ENCODE peak calls at places on chromosomes 7 and 10, in seven cellular contexts. E, C, R, A, H, P and J are unnamed samples.

GRCh38 chr7:96786261-96786997 is 76.8 kb upstream of the SEM1 start:
- DNase-seq in E (no peak), C (no peak), R (no peak), A (no peak), H (no peak), P (no peak), J (no peak)

GRCh38 chr10:115947104-115947503 is 325.9 kb downstream of the GFRA1 start:
- DNase-seq in E (no peak), C (peak), R (peak), A (no peak), H (no peak), P (no peak), J (no peak)

GRCh38 chr7:101390901-101391301 is 28.2 kb downstream of the COL26A1 start:
- DNase-seq in E (no peak), C (no peak), R (peak), A (no peak), H (no peak), P (no peak), J (no peak)

GRCh38 chr10:133143200-133143533 is 16.9 kb upstream of the KNDC1 start:
- DNase-seq in E (no peak), C (no peak), R (no peak), A (no peak), H (no peak), P (no peak), J (no peak)

GRCh38 chr7:74224511-74224832 is 14.7 kb downstream of the LAT2 start:
- DNase-seq in E (no peak), C (no peak), R (no peak), A (no peak), H (no peak), P (no peak), J (no peak)

GRCh38 chr10:61475449-61475873 is 22.3 kb upstream of the TMEM26 start:
- DNase-seq in E (no peak), C (peak), R (peak), A (no peak), H (no peak), P (no peak), J (no peak)

GRCh38 chr10:4285121-4285520 is 500.1 kb upstream of the KLF6 start:
- DNase-seq in E (no peak), C (no peak), R (no peak), A (no peak), H (no peak), P (no peak), J (no peak)

GRCh38 chr7:98559958-98560357 is 57.1 kb upstream of the NPTX2 start:
- DNase-seq in E (no peak), C (no peak), R (no peak), A (no peak), H (no peak), P (no peak), J (no peak)

GRCh38 chr7:47153076-47153475 is 428.8 kb downstream of the TNS3 start:
- DNase-seq in E (no peak), C (peak), R (peak), A (no peak), H (peak), P (no peak), J (no peak)

GRCh38 chr10:127525686-127526085 is 23.4 kb upstream of the NPS start:
- DNase-seq in E (no peak), C (no peak), R (no peak), A (no peak), H (no peak), P (no peak), J (no peak)

GRCh38 chr7:158602041-158602440 is 14.4 kb upstream of the PTPRN2 start:
- DNase-seq in E (no peak), C (no peak), R (no peak), A (no peak), H (no peak), P (no peak), J (no peak)

GRCh38 chr7:124791876-124792446 is 26.4 kb upstream of the GPR37 start:
- DNase-seq in E (no peak), C (no peak), R (no peak), A (no peak), H (peak), P (no peak), J (no peak)

GRCh38 chr7:7857143-7857583 is 111.4 kb upstream of the GLCCI1 start:
- DNase-seq in E (no peak), C (no peak), R (no peak), A (no peak), H (no peak), P (no peak), J (no peak)

GRCh38 chr7:31028417-31028988 is 23.6 kb upstream of the ADCYAP1R1 start:
- DNase-seq in E (peak), C (no peak), R (no peak), A (no peak), H (no peak), P (no peak), J (peak)

GRCh38 chr7:117323877-117324699 is 1.2 kb upstream of the WNT2 start:
- DNase-seq in E (no peak), C (peak), R (peak), A (no peak), H (no peak), P (no peak), J (no peak)

GRCh38 chr7:107430057-107430456 is 39.8 kb upstream of the GPR22 start:
- DNase-seq in E (no peak), C (no peak), R (no peak), A (no peak), H (no peak), P (no peak), J (no peak)

GRCh38 chr10:8416755-8417154 is 362.3 kb downstream of the GATA3 start:
- DNase-seq in E (no peak), C (no peak), R (no peak), A (peak), H (no peak), P (no peak), J (no peak)

GRCh38 chr10:106615081-106615480 is 549.4 kb downstream of the SORCS1 start:
- DNase-seq in E (no peak), C (no peak), R (peak), A (no peak), H (no peak), P (no peak), J (no peak)

GRCh38 chr10:106043833-106044232 is 1120.7 kb downstream of the SORCS1 start:
- DNase-seq in E (no peak), C (no peak), R (peak), A (no peak), H (no peak), P (no peak), J (no peak)

GRCh38 chr10:122640921-122641320 is 58.7 kb downstream of the C10orf120 start:
- DNase-seq in E (no peak), C (no peak), R (no peak), A (no peak), H (no peak), P (no peak), J (no peak)

GRCh38 chr10:51246156-51246555 is 171.9 kb downstream of the PRKG1 start:
- DNase-seq in E (no peak), C (no peak), R (no peak), A (no peak), H (no peak), P (no peak), J (no peak)

GRCh38 chr7:70298780-70299446 is 700.6 kb downstream of the AUTS2 start:
- DNase-seq in E (no peak), C (no peak), R (no peak), A (no peak), H (peak), P (no peak), J (no peak)

GRCh38 chr7:84701524-84702306 is 485.1 kb downstream of the SEMA3D start:
- DNase-seq in E (no peak), C (peak), R (peak), A (no peak), H (peak), P (no peak), J (no peak)

GRCh38 chr10:71036279-71036535 is 147.8 kb upstream of the PCBD1 start:
- DNase-seq in E (no peak), C (no peak), R (no peak), A (no peak), H (no peak), P (no peak), J (no peak)

GRCh38 chr10:112140110-112140755 is 43.3 kb downstream of the GPAM start:
- DNase-seq in E (no peak), C (peak), R (peak), A (peak), H (peak), P (peak), J (peak)

GRCh38 chr10:131943021-131943814 is 38.5 kb downstream of the BNIP3 start:
- DNase-seq in E (no peak), C (peak), R (peak), A (no peak), H (no peak), P (no peak), J (no peak)